ENCODE peak calls at places on chromosomes 16 and 17, in nine cellular contexts. One of them, this sample, is unnamed.

GRCh38 chr16:12178251-12178990 is 201.9 kb downstream of the SNX29 start:
- DNase-seq in left colon: peak; percentile 32
- DNase-seq in iris pigment epithelial cell: peak; percentile 36
- DNase-seq in KG1: no peak
- DNase-seq in GM04504: peak; percentile 32
- DNase-seq in mucosa of descending colon: no peak
- DNase-seq in caudate nucleus: no peak
- DNase-seq in GM23338: no peak
- DNase-seq in fibroblast of mammary gland: peak; percentile 72
- DNase-seq in this sample: peak; percentile 26

GRCh38 chr16:19167710-19168172 is 299 bp upstream of the SYT17 start:
- DNase-seq in left colon: peak; percentile 60
- DNase-seq in iris pigment epithelial cell: peak; percentile 69
- DNase-seq in KG1: peak; percentile 10
- DNase-seq in GM04504: no peak
- DNase-seq in mucosa of descending colon: peak; percentile 80
- DNase-seq in caudate nucleus: no peak
- DNase-seq in GM23338: peak; percentile 89
- DNase-seq in fibroblast of mammary gland: peak; percentile 63
- DNase-seq in this sample: peak; percentile 50

GRCh38 chr17:75494326-75494877 is 20.9 kb downstream of the CASKIN2 start:
- DNase-seq in left colon: no peak
- DNase-seq in iris pigment epithelial cell: no peak
- DNase-seq in KG1: no peak
- DNase-seq in GM04504: no peak
- DNase-seq in mucosa of descending colon: no peak
- DNase-seq in caudate nucleus: no peak
- DNase-seq in GM23338: no peak
- DNase-seq in fibroblast of mammary gland: no peak
- DNase-seq in this sample: no peak

GRCh38 chr16:88049020-88049419 is 97.8 kb downstream of the BANP start:
- DNase-seq in left colon: no peak
- DNase-seq in iris pigment epithelial cell: no peak
- DNase-seq in KG1: no peak
- DNase-seq in GM04504: no peak
- DNase-seq in mucosa of descending colon: no peak
- DNase-seq in caudate nucleus: no peak
- DNase-seq in GM23338: no peak
- DNase-seq in fibroblast of mammary gland: no peak
- DNase-seq in this sample: no peak

GRCh38 chr17:6514371-6514770 is 42.0 kb downstream of the PITPNM3 start:
- DNase-seq in left colon: no peak
- DNase-seq in iris pigment epithelial cell: peak; percentile 8
- DNase-seq in KG1: no peak
- DNase-seq in GM04504: no peak
- DNase-seq in mucosa of descending colon: no peak
- DNase-seq in caudate nucleus: no peak
- DNase-seq in GM23338: no peak
- DNase-seq in fibroblast of mammary gland: peak; percentile 63
- DNase-seq in this sample: no peak

GRCh38 chr17:49739662-49740271 is 24.2 kb downstream of the FAM117A start:
- DNase-seq in left colon: peak; percentile 71
- DNase-seq in iris pigment epithelial cell: peak; percentile 89
- DNase-seq in KG1: peak; percentile 83
- DNase-seq in GM04504: no peak
- DNase-seq in mucosa of descending colon: peak; percentile 94
- DNase-seq in caudate nucleus: no peak
- DNase-seq in GM23338: no peak
- DNase-seq in fibroblast of mammary gland: peak; percentile 31
- DNase-seq in this sample: peak; percentile 97

GRCh38 chr17:72943826-72944689 is 148.4 kb downstream of the SLC39A11 start:
- DNase-seq in left colon: no peak
- DNase-seq in iris pigment epithelial cell: no peak
- DNase-seq in KG1: no peak
- DNase-seq in GM04504: no peak
- DNase-seq in mucosa of descending colon: no peak
- DNase-seq in caudate nucleus: no peak
- DNase-seq in GM23338: no peak
- DNase-seq in fibroblast of mammary gland: peak; percentile 15
- DNase-seq in this sample: no peak

GRCh38 chr17:81235822-81236740 is 2.8 kb downstream of the TEPSIN start:
- DNase-seq in left colon: no peak
- DNase-seq in iris pigment epithelial cell: no peak
- DNase-seq in KG1: no peak
- DNase-seq in GM04504: no peak
- DNase-seq in mucosa of descending colon: no peak
- DNase-seq in caudate nucleus: no peak
- DNase-seq in GM23338: no peak
- DNase-seq in fibroblast of mammary gland: no peak
- DNase-seq in this sample: no peak

GRCh38 chr17:50944054-50944901 is 78.1 kb upstream of the TOB1 start:
- DNase-seq in left colon: peak; percentile 94
- DNase-seq in iris pigment epithelial cell: peak; percentile 34
- DNase-seq in KG1: peak; percentile 54
- DNase-seq in GM04504: no peak
- DNase-seq in mucosa of descending colon: peak; percentile 96
- DNase-seq in caudate nucleus: peak; percentile 87
- DNase-seq in GM23338: peak; percentile 74
- DNase-seq in fibroblast of mammary gland: peak; percentile 44
- DNase-seq in this sample: peak; percentile 46

GRCh38 chr17:82871776-82872561 is 32.1 kb upstream of the ZNF750 start:
- DNase-seq in left colon: no peak
- DNase-seq in iris pigment epithelial cell: no peak
- DNase-seq in KG1: no peak
- DNase-seq in GM04504: no peak
- DNase-seq in mucosa of descending colon: peak; percentile 49
- DNase-seq in caudate nucleus: no peak
- DNase-seq in GM23338: no peak
- DNase-seq in fibroblast of mammary gland: no peak
- DNase-seq in this sample: no peak

GRCh38 chr16:78479723-78480122 is 380.3 kb downstream of the WWOX start:
- DNase-seq in left colon: no peak
- DNase-seq in iris pigment epithelial cell: no peak
- DNase-seq in KG1: no peak
- DNase-seq in GM04504: no peak
- DNase-seq in mucosa of descending colon: no peak
- DNase-seq in caudate nucleus: no peak
- DNase-seq in GM23338: no peak
- DNase-seq in fibroblast of mammary gland: no peak
- DNase-seq in this sample: no peak

GRCh38 chr17:30310562-30310961 is 18.8 kb upstream of the BLMH start:
- DNase-seq in left colon: no peak
- DNase-seq in iris pigment epithelial cell: no peak
- DNase-seq in KG1: no peak
- DNase-seq in GM04504: no peak
- DNase-seq in mucosa of descending colon: no peak
- DNase-seq in caudate nucleus: no peak
- DNase-seq in GM23338: no peak
- DNase-seq in fibroblast of mammary gland: no peak
- DNase-seq in this sample: no peak

GRCh38 chr17:41777579-41778188 is 8.8 kb downstream of the JUP start:
- DNase-seq in left colon: peak; percentile 73
- DNase-seq in iris pigment epithelial cell: peak; percentile 94
- DNase-seq in KG1: no peak
- DNase-seq in GM04504: peak; percentile 50
- DNase-seq in mucosa of descending colon: peak; percentile 77
- DNase-seq in caudate nucleus: no peak
- DNase-seq in GM23338: no peak
- DNase-seq in fibroblast of mammary gland: peak; percentile 96
- DNase-seq in this sample: peak; percentile 89

GRCh38 chr17:46875849-46876352 is 24.5 kb downstream of the WNT9B start:
- DNase-seq in left colon: no peak
- DNase-seq in iris pigment epithelial cell: no peak
- DNase-seq in KG1: no peak
- DNase-seq in GM04504: no peak
- DNase-seq in mucosa of descending colon: no peak
- DNase-seq in caudate nucleus: no peak
- DNase-seq in GM23338: no peak
- DNase-seq in fibroblast of mammary gland: peak; percentile 1
- DNase-seq in this sample: peak; percentile 6

GRCh38 chr17:80485846-80486245 is 9.4 kb upstream of the NPTX1 start:
- DNase-seq in left colon: no peak
- DNase-seq in iris pigment epithelial cell: no peak
- DNase-seq in KG1: no peak
- DNase-seq in GM04504: no peak
- DNase-seq in mucosa of descending colon: no peak
- DNase-seq in caudate nucleus: no peak
- DNase-seq in GM23338: no peak
- DNase-seq in fibroblast of mammary gland: no peak
- DNase-seq in this sample: no peak

GRCh38 chr16:56262879-56263245 is 71.6 kb downstream of the GNAO1 start:
- DNase-seq in left colon: no peak
- DNase-seq in iris pigment epithelial cell: no peak
- DNase-seq in KG1: no peak
- DNase-seq in GM04504: no peak
- DNase-seq in mucosa of descending colon: no peak
- DNase-seq in caudate nucleus: no peak
- DNase-seq in GM23338: no peak
- DNase-seq in fibroblast of mammary gland: no peak
- DNase-seq in this sample: no peak

GRCh38 chr17:74190807-74191206 is 12.7 kb upstream of the RPL38 start:
- DNase-seq in left colon: no peak
- DNase-seq in iris pigment epithelial cell: no peak
- DNase-seq in KG1: no peak
- DNase-seq in GM04504: no peak
- DNase-seq in mucosa of descending colon: no peak
- DNase-seq in caudate nucleus: no peak
- DNase-seq in GM23338: peak; percentile 69
- DNase-seq in fibroblast of mammary gland: peak; percentile 29
- DNase-seq in this sample: peak; percentile 27

GRCh38 chr16:71287903-71288302 is 1.3 kb downstream of the CMTR2 start:
- DNase-seq in left colon: no peak
- DNase-seq in iris pigment epithelial cell: no peak
- DNase-seq in KG1: no peak
- DNase-seq in GM04504: no peak
- DNase-seq in mucosa of descending colon: no peak
- DNase-seq in caudate nucleus: no peak
- DNase-seq in GM23338: no peak
- DNase-seq in fibroblast of mammary gland: no peak
- DNase-seq in this sample: no peak

GRCh38 chr16:70651524-70651923 is 5.2 kb downstream of the IL34 start:
- DNase-seq in left colon: no peak
- DNase-seq in iris pigment epithelial cell: peak; percentile 31
- DNase-seq in KG1: no peak
- DNase-seq in GM04504: no peak
- DNase-seq in mucosa of descending colon: no peak
- DNase-seq in caudate nucleus: no peak
- DNase-seq in GM23338: no peak
- DNase-seq in fibroblast of mammary gland: peak; percentile 29
- DNase-seq in this sample: no peak

GRCh38 chr16:25707982-25708583 is 16.3 kb downstream of the HS3ST4 start:
- DNase-seq in left colon: no peak
- DNase-seq in iris pigment epithelial cell: peak; percentile 21
- DNase-seq in KG1: no peak
- DNase-seq in GM04504: no peak
- DNase-seq in mucosa of descending colon: no peak
- DNase-seq in caudate nucleus: no peak
- DNase-seq in GM23338: peak; percentile 80
- DNase-seq in fibroblast of mammary gland: peak; percentile 14
- DNase-seq in this sample: no peak

GRCh38 chr17:33072421-33073175 is 81.0 kb downstream of the SPACA3 start:
- DNase-seq in left colon: no peak
- DNase-seq in iris pigment epithelial cell: no peak
- DNase-seq in KG1: no peak
- DNase-seq in GM04504: peak; percentile 18
- DNase-seq in mucosa of descending colon: no peak
- DNase-seq in caudate nucleus: no peak
- DNase-seq in GM23338: no peak
- DNase-seq in fibroblast of mammary gland: no peak
- DNase-seq in this sample: no peak

GRCh38 chr16:28537076-28537475 is 1.7 kb downstream of the NUPR1 start:
- DNase-seq in left colon: no peak
- DNase-seq in iris pigment epithelial cell: no peak
- DNase-seq in KG1: no peak
- DNase-seq in GM04504: no peak
- DNase-seq in mucosa of descending colon: no peak
- DNase-seq in caudate nucleus: no peak
- DNase-seq in GM23338: no peak
- DNase-seq in fibroblast of mammary gland: no peak
- DNase-seq in this sample: no peak

GRCh38 chr16:57032346-57032745 is 43.0 kb downstream of the NLRC5 start:
- DNase-seq in left colon: no peak
- DNase-seq in iris pigment epithelial cell: no peak
- DNase-seq in KG1: no peak
- DNase-seq in GM04504: no peak
- DNase-seq in mucosa of descending colon: no peak
- DNase-seq in caudate nucleus: no peak
- DNase-seq in GM23338: no peak
- DNase-seq in fibroblast of mammary gland: no peak
- DNase-seq in this sample: no peak

GRCh38 chr16:85750021-85750826 is 672 bp downstream of the C16orf74 start:
- DNase-seq in left colon: peak; percentile 51
- DNase-seq in iris pigment epithelial cell: peak; percentile 24
- DNase-seq in KG1: no peak
- DNase-seq in GM04504: no peak
- DNase-seq in mucosa of descending colon: peak; percentile 78
- DNase-seq in caudate nucleus: no peak
- DNase-seq in GM23338: peak; percentile 69
- DNase-seq in fibroblast of mammary gland: no peak
- DNase-seq in this sample: peak; percentile 16

GRCh38 chr17:77919276-77919675 is 39.2 kb upstream of the TNRC6C start:
- DNase-seq in left colon: no peak
- DNase-seq in iris pigment epithelial cell: no peak
- DNase-seq in KG1: no peak
- DNase-seq in GM04504: no peak
- DNase-seq in mucosa of descending colon: no peak
- DNase-seq in caudate nucleus: no peak
- DNase-seq in GM23338: no peak
- DNase-seq in fibroblast of mammary gland: no peak
- DNase-seq in this sample: no peak

GRCh38 chr17:59870482-59870881 is 22.3 kb downstream of the TUBD1 start:
- DNase-seq in left colon: no peak
- DNase-seq in iris pigment epithelial cell: no peak
- DNase-seq in KG1: no peak
- DNase-seq in GM04504: no peak
- DNase-seq in mucosa of descending colon: no peak
- DNase-seq in caudate nucleus: no peak
- DNase-seq in GM23338: no peak
- DNase-seq in fibroblast of mammary gland: no peak
- DNase-seq in this sample: no peak

GRCh38 chr17:40020146-40020545 is 4.9 kb downstream of the CSF3 start:
- DNase-seq in left colon: no peak
- DNase-seq in iris pigment epithelial cell: no peak
- DNase-seq in KG1: no peak
- DNase-seq in GM04504: no peak
- DNase-seq in mucosa of descending colon: peak; percentile 34
- DNase-seq in caudate nucleus: no peak
- DNase-seq in GM23338: no peak
- DNase-seq in fibroblast of mammary gland: no peak
- DNase-seq in this sample: no peak

GRCh38 chr17:1997587-1998425 is 27.3 kb downstream of the RTN4RL1 start:
- DNase-seq in left colon: peak; percentile 63
- DNase-seq in iris pigment epithelial cell: no peak
- DNase-seq in KG1: no peak
- DNase-seq in GM04504: no peak
- DNase-seq in mucosa of descending colon: peak; percentile 74
- DNase-seq in caudate nucleus: no peak
- DNase-seq in GM23338: peak; percentile 72
- DNase-seq in fibroblast of mammary gland: no peak
- DNase-seq in this sample: no peak

GRCh38 chr16:17921357-17921978 is 415.1 kb downstream of the NPIPA8 start:
- DNase-seq in left colon: peak; percentile 32
- DNase-seq in iris pigment epithelial cell: no peak
- DNase-seq in KG1: peak; percentile 23
- DNase-seq in GM04504: no peak
- DNase-seq in mucosa of descending colon: no peak
- DNase-seq in caudate nucleus: no peak
- DNase-seq in GM23338: peak; percentile 73
- DNase-seq in fibroblast of mammary gland: peak; percentile 17
- DNase-seq in this sample: no peak

This sample was measured in amniotic epithelial cell.